ENCODE peak calls at places on chromosomes 2 and 18, in seven cellular contexts. U is stimulated activated CD4-positive, alpha-beta T cell treated with anti-CD3 and anti-CD28 coated beads, Interleukin-1b, Interleukin-23, amount 100 ng/mL, for 24 hours; A is fibroblast of the aortic adventitia; K is activated naive CD4-positive, alpha-beta T cell treated with anti-CD3 and anti-CD28 coated beads, Interleukin-2, amount 50 U/mL, for 16 hours; T is HepG2; P is caudate nucleus; C is posterior vena cava. O is an unnamed sample.
A peak's percentile ranks its signal among the peaks of the same experiment; 100 is the strongest.

GRCh38 chr18:59458575-59458974 is 99.5 kb upstream of the LMAN1 start:
- DNase-seq in U (no peak), A (peak; percentile 10), K (no peak), T (no peak), P (no peak), C (no peak), O (no peak)

GRCh38 chr18:23723121-23723520 is 33.9 kb downstream of the LAMA3 start:
- DNase-seq in U (no peak), A (peak; percentile 70), K (no peak), T (no peak), P (no peak), C (no peak), O (no peak)

GRCh38 chr2:84781942-84782716 is 98.8 kb downstream of the TRABD2A start:
- DNase-seq in U (no peak), A (peak; percentile 33), K (peak; percentile 65), T (no peak), P (no peak), C (no peak), O (no peak)

GRCh38 chr2:119753041-119753929 is 6.4 kb upstream of the PTPN4 start:
- DNase-seq in U (no peak), A (peak; percentile 70), K (no peak), T (peak; percentile 61), P (no peak), C (no peak), O (peak; percentile 53)

GRCh38 chr2:181174880-181175590 is 194.6 kb downstream of the UBE2E3 start:
- DNase-seq in U (no peak), A (peak; percentile 58), K (no peak), T (no peak), P (no peak), C (no peak), O (no peak)

GRCh38 chr2:98899041-98899702 is 36.9 kb downstream of the CRACDL start:
- DNase-seq in U (no peak), A (no peak), K (no peak), T (no peak), P (no peak), C (peak; percentile 47), O (no peak)

GRCh38 chr18:55086931-55087330 is 127.7 kb upstream of the CCDC68 start:
- DNase-seq in U (no peak), A (no peak), K (no peak), T (no peak), P (no peak), C (no peak), O (no peak)

GRCh38 chr2:173051463-173051862 is 24.2 kb upstream of the MAP3K20 start:
- DNase-seq in U (no peak), A (no peak), K (no peak), T (no peak), P (no peak), C (no peak), O (no peak)

GRCh38 chr2:19507137-19507536 is 148.7 kb upstream of the OSR1 start:
- DNase-seq in U (no peak), A (no peak), K (no peak), T (no peak), P (no peak), C (no peak), O (no peak)

GRCh38 chr2:9679218-9679617 is 48.4 kb upstream of the YWHAQ start:
- DNase-seq in U (no peak), A (no peak), K (no peak), T (no peak), P (no peak), C (no peak), O (no peak)

GRCh38 chr2:100957971-100958653 is 44.0 kb upstream of the RPL31 start:
- DNase-seq in U (no peak), A (peak; percentile 98), K (no peak), T (no peak), P (no peak), C (peak; percentile 70), O (peak; percentile 91)

GRCh38 chr2:107529146-107529545 is 297.5 kb upstream of the RGPD4 start:
- DNase-seq in U (no peak), A (peak; percentile 10), K (no peak), T (no peak), P (no peak), C (no peak), O (no peak)